ENCODE peak calls at places on chromosomes 13 and 19, in six cellular contexts. V is effector memory CD4-positive, alpha-beta T cell; I is GM23248; C is endodermal cell; N is lower lobe of right lung; O is right lobe of liver. H is an unnamed sample. For H3K36me3 and H3K9me3, the result is how much of the 10 kb centered on the place peaks cover.

GRCh38 chr13:25679936-25680335 is 308.2 kb downstream of the ATP8A2 start:
- DNase-seq in V (no peak), I (no peak), C (no peak), N (no peak), O (no peak), H (no peak)

GRCh38 chr19:2274937-2275535 is 6.9 kb downstream of the PEAK3 start:
- DNase-seq in V (no peak), I (peak), C (peak), N (peak), O (peak), H (peak)

GRCh38 chr13:87259479-87260083 is 411.6 kb upstream of the SLITRK5 start:
- DNase-seq in V (no peak), I (peak), C (peak), N (no peak), O (no peak), H (no peak)

GRCh38 chr19:1108291-1109031 is 4.7 kb downstream of the GPX4 start:
- DNase-seq in V (no peak), I (no peak), C (no peak), N (no peak), O (no peak), H (no peak)

GRCh38 chr13:112892759-112893569 is 76.0 kb upstream of the MCF2L start:
- DNase-seq in V (no peak), I (no peak), C (peak), N (peak), O (peak), H (no peak)

GRCh38 chr19:40576585-40577451 is at the start of gene SHKBP1:
- DNase-seq in V (peak), I (peak), C (peak), N (peak), O (peak), H (peak)

GRCh38 chr13:102847272-102848234 is 1.7 kb downstream of the ERCC5 start:
- DNase-seq in V (no peak), I (peak), C (no peak), N (no peak), O (no peak), H (no peak)

GRCh38 chr13:26785845-26786630 is 25.5 kb upstream of the GPR12 start:
- DNase-seq in V (peak), I (no peak), C (peak), N (no peak), O (no peak), H (peak)

DNA sequence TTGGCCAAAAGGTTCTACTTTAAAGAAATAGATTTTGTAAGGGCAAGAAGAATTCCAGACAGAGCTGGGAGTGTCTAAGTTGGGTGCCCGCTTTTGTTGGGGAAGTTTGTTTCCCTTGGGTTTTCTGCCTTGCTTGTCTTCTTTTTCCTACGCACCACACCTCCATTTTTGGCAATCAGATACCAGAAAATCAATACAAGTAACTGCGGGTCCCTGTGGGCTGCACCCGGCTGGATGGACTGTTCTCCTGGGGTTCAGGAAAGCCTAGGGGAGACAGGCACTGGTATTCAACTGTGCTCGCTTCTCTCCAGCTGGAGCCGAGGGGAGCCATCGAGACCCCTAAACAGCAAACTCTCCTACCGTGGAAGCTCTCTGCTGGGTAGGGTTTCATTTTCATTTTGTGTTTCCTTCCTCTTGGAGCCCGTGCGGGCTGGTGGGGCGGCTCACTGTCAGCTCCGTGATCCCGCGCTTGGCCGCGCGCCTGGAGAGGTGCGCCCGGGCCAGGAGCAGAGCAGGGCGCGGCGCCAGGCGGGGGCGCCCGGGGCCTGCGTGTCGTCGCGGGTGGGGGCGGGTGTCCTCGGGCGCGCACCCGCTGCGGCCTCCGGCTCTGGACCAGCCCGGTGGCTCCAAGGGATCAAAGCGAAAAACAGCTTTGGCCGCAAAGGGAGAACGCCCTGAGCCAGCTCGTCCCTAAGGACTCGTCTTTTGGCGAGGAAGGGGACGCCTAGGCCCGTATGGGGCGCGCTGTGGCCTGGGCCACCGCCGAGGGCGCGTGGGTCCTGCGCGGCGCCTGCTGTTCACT is 347.2 kb downstream of the ZNF536 start:
- DNase-seq in V (no peak), I (peak), C (peak), N (peak), O (peak), H (peak)
- H3K4me3 ChIP-seq in V (peak), I (peak), C (peak), N (peak), O (peak), H (peak)

GRCh38 chr13:91355099-91355825 is 7.8 kb downstream of the MIR17HG start:
- DNase-seq in V (no peak), I (no peak), C (no peak), N (no peak), O (no peak), H (no peak)
- H3K36me3 ChIP-seq in V (under half), I (half or more), C (half or more), N (half or more), O (under half), H (half or more)

DNA sequence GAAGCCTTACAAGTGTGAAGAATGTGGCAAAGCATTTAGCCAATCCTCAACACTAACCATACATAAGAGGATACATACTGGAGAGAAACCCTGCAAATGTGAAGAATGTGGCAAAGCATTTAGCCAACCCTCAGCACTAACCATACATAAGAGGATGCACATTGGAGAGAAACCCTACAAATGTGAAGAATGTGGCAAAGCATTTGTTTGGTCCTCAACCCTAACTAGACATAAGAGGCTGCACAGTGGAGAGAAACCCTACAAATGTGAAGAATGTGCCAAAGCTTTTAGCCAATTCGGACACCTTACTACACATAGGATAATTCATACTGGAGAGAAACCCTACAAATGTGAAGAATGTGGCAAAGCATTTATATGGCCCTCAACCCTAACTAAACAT is 18.2 kb downstream of the ZNF726 start:
- DNase-seq in V (no peak), I (no peak), C (no peak), N (no peak), O (no peak), H (no peak)
- H3K9me3 ChIP-seq in V (under half), I (under half), C (half or more), N (half or more), O (under half), H (under half)

GRCh38 chr13:21522847-21523246 is 63.7 kb upstream of the ZDHHC20 start:
- DNase-seq in V (no peak), I (no peak), C (no peak), N (no peak), O (no peak), H (no peak)
- H3K4me3 ChIP-seq in V (no peak), I (no peak), C (no peak), N (no peak), O (no peak), H (no peak)

DNA sequence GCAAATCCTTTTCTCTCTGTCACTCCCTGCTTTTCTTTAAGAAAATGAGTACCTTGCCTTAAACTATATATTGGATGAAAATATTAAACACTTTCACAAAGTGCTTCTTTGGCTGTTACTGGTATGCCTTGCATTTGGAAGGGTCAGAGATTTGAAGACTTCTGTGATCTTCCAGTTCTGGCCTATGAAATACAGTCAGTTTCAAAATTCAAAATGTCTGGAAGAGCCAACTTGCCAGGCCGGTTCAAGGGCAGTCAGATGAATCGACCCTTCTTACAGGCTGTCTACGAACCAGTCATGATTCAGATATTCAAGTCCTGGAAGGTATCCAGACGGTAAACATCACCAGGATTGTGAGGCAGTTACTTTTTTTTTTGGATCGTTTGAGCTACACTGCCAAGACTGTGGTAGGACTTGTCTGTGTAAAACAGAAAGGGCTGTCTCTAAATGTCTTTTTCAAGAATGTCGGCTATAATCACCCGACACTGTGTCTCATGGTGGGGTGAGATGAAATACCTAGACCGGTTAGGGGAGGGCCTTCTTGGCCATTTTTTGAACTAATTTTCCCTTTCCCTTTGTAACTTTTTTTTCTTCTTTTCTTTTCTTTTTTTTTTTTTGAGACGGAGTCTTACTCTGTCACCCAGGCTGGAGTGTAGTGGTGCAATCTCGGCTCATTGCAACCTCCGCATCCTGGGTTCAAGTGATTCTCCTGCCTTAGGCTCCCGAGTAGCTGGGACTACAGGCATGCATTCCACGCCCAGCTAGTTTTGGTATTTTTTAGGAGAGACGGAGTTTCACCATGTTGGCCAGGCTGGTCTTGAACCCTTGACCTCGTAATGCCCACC is 11.2 kb downstream of the ACTN4 start:
- DNase-seq in V (no peak), I (peak), C (no peak), N (no peak), O (no peak), H (peak)
- H3K36me3 ChIP-seq in V (under half), I (under half), C (half or more), N (under half), O (under half), H (half or more)

GRCh38 chr19:51980116-51980736 is 6.4 kb downstream of the ZNF350 start:
- DNase-seq in V (no peak), I (no peak), C (no peak), N (no peak), O (no peak), H (no peak)
- H3K9me3 ChIP-seq in V (half or more), I (under half), C (half or more), N (half or more), O (under half), H (under half)

GRCh38 chr13:60398949-60399589 is 2.0 kb downstream of the TDRD3 start:
- DNase-seq in V (no peak), I (peak), C (no peak), N (no peak), O (no peak), H (no peak)

GRCh38 chr13:60396783-60397692 is at the start of gene TDRD3:
- DNase-seq in V (peak), I (peak), C (peak), N (peak), O (peak), H (peak)

GRCh38 chr13:60396008-60396782 is 825 bp upstream of the TDRD3 start:
- DNase-seq in V (peak), I (peak), C (peak), N (peak), O (peak), H (peak)

GRCh38 chr13:60397693-60398437 is 845 bp downstream of the TDRD3 start:
- DNase-seq in V (no peak), I (peak), C (peak), N (peak), O (peak), H (peak)

GRCh38 chr13:60398438-60398891 is 1.4 kb downstream of the TDRD3 start:
- DNase-seq in V (no peak), I (peak), C (no peak), N (no peak), O (no peak), H (no peak)
- H3K4me3 ChIP-seq in V (peak), I (peak), C (peak), N (peak), O (peak), H (peak)

DNA sequence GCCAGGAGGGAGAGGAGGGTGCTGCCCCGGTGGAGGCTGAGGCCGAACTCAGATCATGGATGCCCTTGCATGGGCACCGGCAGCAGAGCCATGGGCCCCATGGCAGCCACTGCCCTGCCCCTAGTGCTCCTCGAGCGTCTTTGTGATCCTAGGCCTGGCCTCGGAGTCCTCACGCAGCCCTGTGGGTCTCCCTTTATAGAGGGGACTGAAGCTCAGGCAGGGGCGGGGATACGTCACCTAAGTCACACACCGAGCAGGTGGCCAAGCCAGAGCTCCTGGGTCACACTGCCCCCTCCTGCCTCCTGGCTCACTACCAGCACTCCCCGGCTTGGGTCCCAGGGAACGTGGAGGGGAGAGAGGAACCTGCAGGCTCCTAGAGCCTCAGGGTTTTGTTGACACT is 28.7 kb downstream of the DHX34 start:
- DNase-seq in V (no peak), I (no peak), C (no peak), N (no peak), O (no peak), H (no peak)
- H3K36me3 ChIP-seq in V (half or more), I (under half), C (half or more), N (half or more), O (half or more), H (half or more)